ENCODE peak calls at places on chromosomes 16 and 17, in seven cellular contexts. C, N, W, R, G, P and Z are unnamed samples.

GRCh38 chr17:62696726-62697490 is 69.4 kb downstream of the MRC2 start:
- DNase-seq in W (no peak), R (no peak), G (peak), C (no peak), N (no peak), P (no peak), Z (no peak)

GRCh38 chr17:29589524-29590260 is at the start of gene GIT1:
- DNase-seq in P (no peak), W (peak), N (peak), R (peak), G (peak), C (peak), Z (peak)

GRCh38 chr17:49076575-49077384 is 55.8 kb upstream of the B4GALNT2 start:
- DNase-seq in G (no peak), N (peak), W (peak), C (no peak), P (peak), R (no peak), Z (no peak)

GRCh38 chr17:32697728-32698625 is 178.9 kb downstream of the MYO1D start:
- DNase-seq in R (no peak), C (no peak), P (no peak), G (no peak), N (no peak), W (no peak), Z (no peak)

GRCh38 chr16:26261621-26262020 is 569.9 kb downstream of the HS3ST4 start:
- DNase-seq in P (no peak), R (no peak), C (no peak), W (no peak), G (no peak), N (no peak), Z (no peak)

GRCh38 chr17:60106377-60107059 is 27.8 kb upstream of the HEATR6 start:
- DNase-seq in G (peak), W (peak), R (no peak), C (no peak), N (no peak), P (no peak), Z (no peak)

GRCh38 chr17:58200024-58200633 is 7.6 kb downstream of the EPX start:
- DNase-seq in C (peak), P (no peak), G (peak), W (peak), N (peak), R (peak), Z (peak)

GRCh38 chr16:21005008-21005407 is 104.4 kb downstream of the LYRM1 start:
- DNase-seq in G (no peak), N (no peak), C (no peak), P (no peak), R (no peak), W (no peak), Z (no peak)

GRCh38 chr17:34637548-34638525 is 58.5 kb downstream of the TMEM132E start:
- DNase-seq in C (peak), W (peak), N (peak), G (peak), P (peak), R (peak), Z (peak)

GRCh38 chr16:23382279-23382678 is 70.7 kb downstream of the COG7 start:
- DNase-seq in C (no peak), P (no peak), W (no peak), R (no peak), N (no peak), G (no peak), Z (no peak)

GRCh38 chr17:1180958-1181768 is 1.4 kb upstream of the ABR start:
- DNase-seq in W (no peak), N (no peak), P (no peak), G (peak), R (no peak), C (no peak), Z (peak)

GRCh38 chr17:62652251-62653001 is 25.0 kb downstream of the MRC2 start:
- DNase-seq in R (peak), G (peak), N (no peak), W (peak), P (no peak), C (peak), Z (peak)

GRCh38 chr17:56793947-56794346 is 39.8 kb downstream of the C17orf67 start:
- DNase-seq in C (no peak), R (no peak), G (no peak), W (no peak), P (no peak), N (no peak), Z (no peak)

GRCh38 chr16:88809676-88810165 is 2.0 kb downstream of the APRT start:
- DNase-seq in G (no peak), R (peak), P (no peak), W (no peak), C (no peak), N (no peak), Z (no peak)

GRCh38 chr17:3770471-3770870 is 30.5 kb downstream of the ITGAE start:
- DNase-seq in C (peak), P (no peak), R (no peak), G (peak), N (no peak), W (no peak), Z (peak)

GRCh38 chr17:52376137-52376536 is 217.6 kb upstream of the CA10 start:
- DNase-seq in W (no peak), G (peak), N (no peak), P (no peak), R (no peak), C (no peak), Z (no peak)

GRCh38 chr17:2337811-2338657 is 733 bp downstream of the SGSM2 start:
- DNase-seq in C (peak), G (peak), N (peak), R (peak), P (no peak), W (peak), Z (peak)

GRCh38 chr17:57377094-57377493 is 120.8 kb downstream of the MSI2 start:
- DNase-seq in W (no peak), C (peak), G (no peak), R (no peak), N (peak), P (no peak), Z (no peak)

GRCh38 chr16:69872888-69873287 is 78.2 kb upstream of the CLEC18A start:
- DNase-seq in P (no peak), R (no peak), W (no peak), C (no peak), N (no peak), G (no peak), Z (no peak)

GRCh38 chr16:64952177-64952576 is 169.7 kb downstream of the CDH11 start:
- DNase-seq in G (no peak), R (no peak), W (peak), N (peak), P (peak), C (no peak), Z (no peak)

GRCh38 chr16:10751291-10751697 is 7.7 kb downstream of the NUBP1 start:
- DNase-seq in W (no peak), P (no peak), G (no peak), R (no peak), C (no peak), N (no peak), Z (no peak)

GRCh38 chr16:88536971-88537751 is 33.0 kb upstream of the ZC3H18 start:
- DNase-seq in N (no peak), W (no peak), C (no peak), G (no peak), R (no peak), P (no peak), Z (no peak)

GRCh38 chr16:27785307-27785678 is 235.3 kb downstream of the KATNIP start:
- DNase-seq in N (no peak), C (no peak), W (no peak), R (no peak), P (no peak), G (no peak), Z (no peak)

GRCh38 chr16:83206426-83206825 is 579.7 kb downstream of the CDH13 start:
- DNase-seq in W (peak), R (no peak), N (no peak), C (no peak), G (no peak), P (no peak), Z (no peak)

GRCh38 chr16:83215417-83216001 is 588.7 kb downstream of the CDH13 start:
- DNase-seq in G (peak), W (peak), N (peak), C (no peak), P (peak), R (no peak), Z (no peak)

GRCh38 chr16:83214671-83215070 is 587.9 kb downstream of the CDH13 start:
- DNase-seq in W (no peak), N (no peak), P (no peak), C (no peak), R (no peak), G (no peak), Z (no peak)

GRCh38 chr16:83211711-83212110 is 584.9 kb downstream of the CDH13 start:
- DNase-seq in W (no peak), C (no peak), G (peak), N (no peak), R (no peak), P (no peak), Z (no peak)

GRCh38 chr16:83212301-83212841 is 585.6 kb downstream of the CDH13 start:
- DNase-seq in R (no peak), P (no peak), C (no peak), N (no peak), W (no peak), G (no peak), Z (no peak)
- TF ChIP-seq CTCF in R (no peak), P (no peak), C (no peak), N (no peak), W (no peak), G (no peak), Z (no peak)

DNA sequence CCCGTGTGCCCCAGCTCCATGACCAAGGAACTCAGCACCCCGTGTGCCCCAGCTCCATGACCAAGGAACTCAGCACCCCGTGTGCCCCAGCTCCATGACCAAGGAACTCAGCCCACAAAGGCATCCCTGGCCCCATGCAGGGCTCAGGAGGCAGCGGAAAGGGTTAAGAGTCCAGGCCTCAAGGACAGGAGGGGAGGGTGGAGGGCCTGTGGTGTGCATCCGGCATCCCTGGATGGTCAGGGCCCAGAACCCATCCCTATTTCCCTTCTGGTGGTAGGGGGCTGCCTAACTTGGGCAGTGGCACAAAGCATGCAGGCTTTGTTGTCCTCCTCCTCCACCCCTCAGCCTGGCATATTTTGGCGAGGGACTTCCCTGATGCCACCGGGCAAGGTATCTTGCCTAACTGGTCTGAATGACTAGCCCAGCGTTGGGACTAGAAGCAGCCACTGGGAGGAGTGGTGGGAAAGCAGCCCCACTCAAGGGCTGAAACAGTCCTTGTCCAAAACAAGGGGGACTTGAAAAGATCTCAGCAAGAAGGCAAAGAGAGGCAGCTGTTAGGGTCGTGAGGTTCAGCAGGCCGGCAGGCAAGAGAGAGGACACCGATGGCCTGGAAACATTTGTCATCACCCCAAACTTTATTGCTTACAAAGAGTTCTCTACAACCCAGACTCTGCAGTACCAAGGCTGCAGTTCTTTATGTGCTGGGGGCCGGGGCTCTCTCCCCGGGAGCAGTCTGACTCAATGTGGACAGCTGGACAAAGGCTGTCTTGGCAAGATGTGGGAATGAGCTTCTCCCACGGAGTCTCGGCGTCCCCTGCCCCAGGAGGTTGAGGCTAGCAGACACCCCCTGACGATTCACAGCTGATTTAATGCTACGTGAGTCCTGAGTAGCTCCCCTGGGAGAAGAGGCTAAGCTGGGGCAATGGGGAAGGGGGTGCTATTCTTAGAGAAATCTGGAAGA is 902 bp upstream of the SPATA32 start:
- DNase-seq in P (no peak), G (no peak), W (peak), C (no peak), R (no peak), N (peak), Z (no peak)
- TF ChIP-seq CTCF in P (peak), G (no peak), W (no peak), C (no peak), R (no peak), N (no peak), Z (no peak)

DNA sequence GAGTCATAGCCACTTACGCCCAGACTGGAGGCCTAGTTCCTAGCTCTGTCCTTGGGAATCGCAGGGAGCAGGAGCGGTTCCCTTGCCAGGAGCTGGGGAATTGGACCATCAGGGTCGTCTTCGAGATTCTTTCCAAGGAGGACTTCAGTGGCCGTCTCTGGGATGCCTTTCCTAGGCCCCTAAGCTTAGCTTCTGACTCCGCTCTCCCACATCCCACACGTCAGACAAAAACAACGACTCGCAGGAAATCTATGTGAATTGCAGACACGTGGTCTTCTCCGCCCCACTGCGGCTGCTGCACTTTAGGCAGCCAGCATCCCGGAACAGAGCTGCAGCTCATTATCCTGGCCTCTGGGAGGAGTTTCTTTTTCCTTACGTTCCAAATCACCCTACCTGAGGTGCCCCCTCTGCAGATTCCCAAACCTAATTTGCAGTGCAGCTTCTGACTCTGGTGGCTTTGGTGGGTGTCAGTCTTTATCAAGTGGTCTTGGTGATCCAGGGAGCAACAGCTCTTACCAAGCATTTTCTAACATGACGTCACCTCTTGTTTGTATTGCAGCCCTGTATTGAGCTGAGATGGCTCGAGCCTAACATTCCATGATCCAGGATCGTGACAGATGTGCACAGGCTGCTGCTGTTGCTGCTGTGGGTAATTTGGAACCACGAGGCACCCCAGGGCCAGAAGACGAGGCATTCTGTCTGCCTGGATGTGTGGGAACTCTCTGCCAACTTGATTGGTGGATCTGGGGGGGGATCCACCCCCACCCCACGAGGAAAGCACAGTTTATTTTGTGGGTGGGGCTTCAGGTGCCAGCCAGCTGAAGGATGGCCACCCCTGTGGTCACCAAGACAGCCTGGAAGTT is 1.1 kb downstream of the KATNB1 start:
- DNase-seq in G (peak), R (peak), N (peak), P (peak), C (peak), W (peak), Z (no peak)
- TF ChIP-seq CTCF in G (peak), R (no peak), N (peak), P (peak), C (no peak), W (peak), Z (no peak)

DNA sequence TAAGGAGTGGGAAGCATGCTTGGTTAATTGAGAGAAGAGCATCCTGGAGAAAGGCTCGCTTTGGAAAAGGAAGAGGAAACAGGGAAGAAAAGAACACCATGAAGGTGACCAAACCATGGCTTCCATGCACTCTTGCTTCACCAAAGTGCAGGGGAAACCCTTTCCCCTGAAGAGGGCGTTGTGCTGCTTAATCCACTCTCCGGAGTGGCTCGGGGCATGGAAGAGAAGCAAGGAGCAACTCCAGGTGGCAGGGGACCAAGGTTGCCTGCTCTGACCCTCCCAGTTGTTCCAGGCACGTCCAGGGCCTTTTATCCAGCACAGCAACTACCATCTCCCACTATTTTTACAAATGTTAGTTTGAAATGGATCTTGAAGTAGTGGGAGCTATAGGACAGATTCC is 108.1 kb downstream of the STX8 start:
- DNase-seq in R (no peak), N (no peak), G (peak), W (no peak), C (no peak), P (no peak), Z (no peak)
- TF ChIP-seq CTCF in R (no peak), N (no peak), G (peak), W (no peak), C (no peak), P (no peak), Z (no peak)

GRCh38 chr17:73013816-73014663 is 78.4 kb downstream of the SLC39A11 start:
- DNase-seq in R (no peak), P (no peak), G (peak), N (peak), W (peak), C (no peak), Z (no peak)
- TF ChIP-seq CTCF in R (no peak), P (no peak), G (no peak), N (peak), W (no peak), C (no peak), Z (no peak)

GRCh38 chr17:75771334-75772281 is 6.6 kb upstream of the GALK1 start:
- DNase-seq in N (no peak), P (no peak), G (no peak), C (no peak), R (peak), W (peak), Z (no peak)
- TF ChIP-seq CTCF in N (peak), P (peak), G (no peak), C (no peak), R (no peak), W (peak), Z (no peak)

GRCh38 chr17:16026895-16027294 is 27.3 kb downstream of the TTC19 start:
- DNase-seq in P (no peak), W (no peak), C (no peak), N (no peak), G (no peak), R (no peak), Z (no peak)
- TF ChIP-seq CTCF in P (no peak), W (no peak), C (no peak), N (no peak), G (no peak), R (no peak), Z (no peak)

DNA sequence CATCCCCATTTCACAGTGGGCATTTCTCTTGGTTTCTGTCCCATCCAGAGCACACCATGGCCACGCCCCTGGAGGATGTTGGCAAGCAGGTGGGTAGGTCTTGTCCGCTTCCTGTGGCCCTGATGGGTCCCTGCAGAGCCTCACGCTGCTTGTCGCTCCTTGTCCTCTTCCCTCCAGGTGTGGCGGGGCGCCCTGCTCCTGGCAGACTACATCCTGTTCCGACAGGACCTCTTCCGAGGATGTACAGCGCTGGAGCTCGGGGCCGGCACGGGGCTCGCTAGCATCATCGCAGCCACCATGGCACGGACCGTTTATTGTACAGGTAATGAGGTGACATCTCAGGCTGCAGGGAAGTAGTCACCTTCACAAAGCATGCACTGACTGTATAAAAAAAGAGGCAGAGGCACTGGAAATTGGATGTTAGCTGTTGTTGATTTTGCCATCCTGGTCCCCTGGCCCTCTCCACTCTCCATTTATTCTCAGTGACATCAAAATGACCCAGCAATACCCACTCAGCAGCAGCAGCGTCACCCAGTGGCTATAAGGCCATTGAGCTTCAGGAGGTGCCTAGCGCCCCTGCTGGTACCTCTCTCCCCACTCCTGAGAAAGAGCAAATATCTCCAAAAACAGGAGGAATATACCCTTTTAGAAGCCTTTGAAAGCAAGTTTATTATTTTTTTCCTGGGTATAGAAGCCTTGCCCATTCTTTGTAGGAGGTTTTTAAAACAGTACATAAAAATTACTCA is 13.7 kb downstream of the METTL22 start:
- DNase-seq in N (peak), W (peak), R (no peak), G (peak), C (no peak), P (no peak), Z (no peak)
- TF ChIP-seq CTCF in N (peak), W (peak), R (no peak), G (peak), C (no peak), P (peak), Z (no peak)